ENCODE peak calls at places on chromosomes 4 and X, in five cellular contexts. N is fibroblast of mammary gland, T is Peyer's patch, W is GM10248, J is progenitor cell of endocrine pancreas. D is an unnamed sample.

GRCh38 chr4:39036172-39036571 is 4.0 kb upstream of the TMEM156 start:
- DNase-seq in N (peak; percentile 27), T (no peak), W (no peak), J (no peak), D (no peak)

GRCh38 chr4:118910221-118910620 is 21.6 kb downstream of the SYNPO2 start:
- DNase-seq in N (no peak), T (no peak), W (no peak), J (no peak), D (no peak)

GRCh38 chrX:49075347-49075746 is 1.5 kb upstream of the PRAF2 start:
- DNase-seq in N (no peak), T (no peak), W (no peak), J (no peak), D (no peak)

GRCh38 chr4:56979674-56980073 is 978 bp downstream of the POLR2B start:
- DNase-seq in N (peak; percentile 52), T (peak; percentile 53), W (no peak), J (no peak), D (no peak)

GRCh38 chr4:150209140-150209829 is 131.0 kb downstream of the DCLK2 start:
- DNase-seq in N (peak; percentile 76), T (no peak), W (peak; percentile 52), J (peak; percentile 58), D (peak; percentile 25)

GRCh38 chr4:89203902-89204301 is 92.6 kb downstream of the TIGD2 start:
- DNase-seq in N (no peak), T (no peak), W (no peak), J (no peak), D (no peak)

GRCh38 chrX:319579-320125 is 1.1 kb upstream of the GTPBP6 start:
- DNase-seq in N (no peak), T (no peak), W (no peak), J (no peak), D (peak; percentile 33)

GRCh38 chrX:100447563-100448397 is 37.7 kb upstream of the PCDH19 start:
- DNase-seq in N (peak; percentile 29), T (no peak), W (peak; percentile 46), J (peak; percentile 30), D (no peak)

GRCh38 chr4:64417974-64418373 is 8.7 kb upstream of the TECRL start:
- DNase-seq in N (peak; percentile 9), T (no peak), W (no peak), J (no peak), D (no peak)

GRCh38 chrX:148612431-148612830 is 112.0 kb downstream of the AFF2 start:
- DNase-seq in N (no peak), T (no peak), W (no peak), J (no peak), D (no peak)

GRCh38 chr4:15336410-15337184 is 91.2 kb upstream of the C1QTNF7 start:
- DNase-seq in N (peak; percentile 89), T (no peak), W (no peak), J (no peak), D (no peak)

GRCh38 chr4:101086801-101087586 is 260.3 kb downstream of the PPP3CA start:
- DNase-seq in N (no peak), T (no peak), W (no peak), J (no peak), D (no peak)
- TF ChIP-seq CTCF in N (peak; percentile 25), T (no peak), W (no peak), J (peak; percentile 6), D (no peak)

DNA sequence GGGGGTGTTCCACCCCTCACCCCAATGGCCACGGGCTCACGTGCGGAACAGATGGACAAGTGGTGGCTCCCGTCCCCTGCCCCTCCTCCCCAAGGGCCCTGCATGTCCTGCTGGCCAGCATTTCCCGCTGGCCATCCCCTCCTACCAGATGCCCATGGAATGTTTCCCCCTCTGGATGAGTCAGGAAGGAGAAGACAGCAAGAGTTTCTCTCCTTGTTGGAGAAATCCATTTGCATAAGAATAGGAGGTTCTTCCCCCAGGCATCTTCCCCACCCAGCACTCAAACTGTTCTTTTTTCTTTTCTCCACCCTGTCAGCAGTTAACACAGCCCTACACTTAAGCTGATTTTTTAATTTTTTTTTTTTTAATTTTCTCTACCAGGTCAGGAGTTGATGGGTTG is 305.6 kb upstream of the NDST4 start:
- DNase-seq in N (no peak), T (no peak), W (no peak), J (no peak), D (no peak)
- TF ChIP-seq CTCF in N (no peak), T (no peak), W (no peak), J (no peak), D (no peak)

DNA sequence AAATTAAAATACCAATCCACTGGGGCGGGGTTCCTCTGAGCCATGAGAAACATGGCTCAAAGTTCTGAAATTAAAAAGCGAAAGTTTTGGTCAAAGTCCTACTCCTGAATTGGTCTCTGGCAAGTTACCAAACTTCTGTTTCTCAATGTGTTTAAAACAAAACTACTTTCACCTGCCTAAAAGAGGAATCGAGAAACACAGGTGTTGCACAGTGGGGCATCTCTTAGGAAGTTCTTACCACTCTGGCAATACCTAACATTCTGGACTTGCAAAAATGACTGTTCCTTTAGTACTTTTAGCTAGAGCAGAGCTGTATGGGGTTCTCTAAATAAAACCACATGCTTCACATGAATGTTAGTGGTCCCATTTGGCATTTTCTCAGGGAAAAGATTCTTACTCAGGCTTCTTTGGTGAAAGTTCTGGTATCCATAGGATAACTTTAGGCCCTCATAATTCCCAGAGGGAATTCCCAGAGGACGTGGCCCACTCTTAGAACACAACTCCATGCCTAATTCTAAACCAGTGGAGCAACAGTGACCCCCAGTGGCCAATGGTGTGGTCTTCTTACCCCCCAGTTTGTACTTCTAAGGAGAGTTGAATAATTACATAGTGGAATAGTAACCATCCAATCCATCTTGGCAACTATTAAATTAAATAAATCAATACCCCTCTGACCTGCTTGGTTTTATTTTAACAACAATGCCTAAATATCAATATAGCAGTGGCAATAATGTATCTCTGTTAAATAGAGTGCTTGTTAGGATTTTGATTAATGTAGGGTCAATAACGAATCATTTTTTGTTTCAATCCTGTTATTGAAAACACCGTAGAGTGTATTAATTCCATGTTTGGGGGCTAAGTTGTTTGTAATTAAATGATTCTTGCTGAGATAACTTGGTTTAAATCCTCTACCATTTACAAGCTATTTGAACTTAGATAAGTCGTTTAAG is 21.9 kb downstream of the BMP3 start:
- DNase-seq in N (peak; percentile 71), T (peak; percentile 70), W (peak; percentile 26), J (peak; percentile 68), D (peak; percentile 31)
- TF ChIP-seq CTCF in N (peak; percentile 81), T (peak; percentile 79), W (peak; percentile 75), J (peak; percentile 92), D (no peak)

GRCh38 chr4:115851918-115852766 is 738.7 kb upstream of the NDST4 start:
- DNase-seq in N (peak; percentile 22), T (peak; percentile 37), W (peak; percentile 37), J (peak; percentile 47), D (no peak)
- TF ChIP-seq CTCF in N (peak; percentile 28), T (peak; percentile 53), W (peak; percentile 57), J (peak; percentile 79), D (no peak)